ENCODE peak calls at places on chromosome 16, in eight cellular contexts. One of them, this sample, is unnamed.

GRCh38 chr16:57859331-57859730 is 57.0 kb upstream of the KIFC3 start:
- DNase-seq in lung: no peak
- DNase-seq in SW 1271: peak
- DNase-seq in left colon: no peak
- DNase-seq in NCI-H2107: no peak
- DNase-seq in progenitor cell of endocrine pancreas: no peak
- DNase-seq in stimulated activated CD8-positive, alpha-beta memory T cell treated with anti-CD3 and anti-CD28 coated beads, Interleukin-7, amount 100 ng/mL, for 1 hour: no peak
- DNase-seq in GM13976: no peak
- DNase-seq in this sample: peak

GRCh38 chr16:13939821-13940220 is 19.9 kb downstream of the ERCC4 start:
- DNase-seq in lung: no peak
- DNase-seq in SW 1271: no peak
- DNase-seq in left colon: no peak
- DNase-seq in NCI-H2107: no peak
- DNase-seq in progenitor cell of endocrine pancreas: no peak
- DNase-seq in stimulated activated CD8-positive, alpha-beta memory T cell treated with anti-CD3 and anti-CD28 coated beads, Interleukin-7, amount 100 ng/mL, for 1 hour: no peak
- DNase-seq in GM13976: no peak
- DNase-seq in this sample: no peak

GRCh38 chr16:84982434-84982833 is 28.9 kb downstream of the ZDHHC7 start:
- DNase-seq in lung: no peak
- DNase-seq in SW 1271: no peak
- DNase-seq in left colon: peak
- DNase-seq in NCI-H2107: no peak
- DNase-seq in progenitor cell of endocrine pancreas: no peak
- DNase-seq in stimulated activated CD8-positive, alpha-beta memory T cell treated with anti-CD3 and anti-CD28 coated beads, Interleukin-7, amount 100 ng/mL, for 1 hour: no peak
- DNase-seq in GM13976: no peak
- DNase-seq in this sample: no peak

GRCh38 chr16:68289621-68290329 is 21.0 kb downstream of the SLC7A6OS start:
- DNase-seq in lung: no peak
- DNase-seq in SW 1271: no peak
- DNase-seq in left colon: no peak
- DNase-seq in NCI-H2107: no peak
- DNase-seq in progenitor cell of endocrine pancreas: no peak
- DNase-seq in stimulated activated CD8-positive, alpha-beta memory T cell treated with anti-CD3 and anti-CD28 coated beads, Interleukin-7, amount 100 ng/mL, for 1 hour: no peak
- DNase-seq in GM13976: peak
- DNase-seq in this sample: no peak

GRCh38 chr16:17222756-17223411 is 247.9 kb downstream of the XYLT1 start:
- DNase-seq in lung: no peak
- DNase-seq in SW 1271: no peak
- DNase-seq in left colon: no peak
- DNase-seq in NCI-H2107: no peak
- DNase-seq in progenitor cell of endocrine pancreas: no peak
- DNase-seq in stimulated activated CD8-positive, alpha-beta memory T cell treated with anti-CD3 and anti-CD28 coated beads, Interleukin-7, amount 100 ng/mL, for 1 hour: no peak
- DNase-seq in GM13976: no peak
- DNase-seq in this sample: no peak

GRCh38 chr16:69417537-69418199 is 6.8 kb upstream of the CYB5B start:
- DNase-seq in lung: no peak
- DNase-seq in SW 1271: no peak
- DNase-seq in left colon: no peak
- DNase-seq in NCI-H2107: no peak
- DNase-seq in progenitor cell of endocrine pancreas: no peak
- DNase-seq in stimulated activated CD8-positive, alpha-beta memory T cell treated with anti-CD3 and anti-CD28 coated beads, Interleukin-7, amount 100 ng/mL, for 1 hour: no peak
- DNase-seq in GM13976: no peak
- DNase-seq in this sample: peak

GRCh38 chr16:354971-355441 is 2.5 kb upstream of the AXIN1 start:
- DNase-seq in lung: no peak
- DNase-seq in SW 1271: no peak
- DNase-seq in left colon: no peak
- DNase-seq in NCI-H2107: no peak
- DNase-seq in progenitor cell of endocrine pancreas: no peak
- DNase-seq in stimulated activated CD8-positive, alpha-beta memory T cell treated with anti-CD3 and anti-CD28 coated beads, Interleukin-7, amount 100 ng/mL, for 1 hour: no peak
- DNase-seq in GM13976: no peak
- DNase-seq in this sample: no peak

GRCh38 chr16:85836706-85837582 is 37.4 kb downstream of the COX4I1 start:
- DNase-seq in lung: peak
- DNase-seq in SW 1271: no peak
- DNase-seq in left colon: no peak
- DNase-seq in NCI-H2107: no peak
- DNase-seq in progenitor cell of endocrine pancreas: no peak
- DNase-seq in stimulated activated CD8-positive, alpha-beta memory T cell treated with anti-CD3 and anti-CD28 coated beads, Interleukin-7, amount 100 ng/mL, for 1 hour: no peak
- DNase-seq in GM13976: no peak
- DNase-seq in this sample: no peak

GRCh38 chr16:56912746-56913703 is 18.9 kb upstream of the HERPUD1 start:
- DNase-seq in lung: no peak
- DNase-seq in SW 1271: no peak
- DNase-seq in left colon: peak
- DNase-seq in NCI-H2107: no peak
- DNase-seq in progenitor cell of endocrine pancreas: no peak
- DNase-seq in stimulated activated CD8-positive, alpha-beta memory T cell treated with anti-CD3 and anti-CD28 coated beads, Interleukin-7, amount 100 ng/mL, for 1 hour: no peak
- DNase-seq in GM13976: no peak
- DNase-seq in this sample: no peak

GRCh38 chr16:56558024-56558747 is 6.7 kb upstream of the MT4 start:
- DNase-seq in lung: no peak
- DNase-seq in SW 1271: no peak
- DNase-seq in left colon: no peak
- DNase-seq in NCI-H2107: no peak
- DNase-seq in progenitor cell of endocrine pancreas: no peak
- DNase-seq in stimulated activated CD8-positive, alpha-beta memory T cell treated with anti-CD3 and anti-CD28 coated beads, Interleukin-7, amount 100 ng/mL, for 1 hour: no peak
- DNase-seq in GM13976: no peak
- DNase-seq in this sample: no peak

GRCh38 chr16:86214326-86215232 is 295.7 kb upstream of the FOXF1 start:
- DNase-seq in lung: no peak
- DNase-seq in SW 1271: no peak
- DNase-seq in left colon: no peak
- DNase-seq in NCI-H2107: no peak
- DNase-seq in progenitor cell of endocrine pancreas: no peak
- DNase-seq in stimulated activated CD8-positive, alpha-beta memory T cell treated with anti-CD3 and anti-CD28 coated beads, Interleukin-7, amount 100 ng/mL, for 1 hour: no peak
- DNase-seq in GM13976: no peak
- DNase-seq in this sample: no peak

GRCh38 chr16:15641753-15642556 is 999 bp downstream of the MARF1 start:
- DNase-seq in lung: no peak
- DNase-seq in SW 1271: no peak
- DNase-seq in left colon: no peak
- DNase-seq in NCI-H2107: no peak
- DNase-seq in progenitor cell of endocrine pancreas: no peak
- DNase-seq in stimulated activated CD8-positive, alpha-beta memory T cell treated with anti-CD3 and anti-CD28 coated beads, Interleukin-7, amount 100 ng/mL, for 1 hour: no peak
- DNase-seq in GM13976: no peak
- DNase-seq in this sample: no peak

GRCh38 chr16:1825381-1825863 is 1.2 kb downstream of the HAGH start:
- DNase-seq in lung: no peak
- DNase-seq in SW 1271: no peak
- DNase-seq in left colon: no peak
- DNase-seq in NCI-H2107: no peak
- DNase-seq in progenitor cell of endocrine pancreas: no peak
- DNase-seq in stimulated activated CD8-positive, alpha-beta memory T cell treated with anti-CD3 and anti-CD28 coated beads, Interleukin-7, amount 100 ng/mL, for 1 hour: no peak
- DNase-seq in GM13976: no peak
- DNase-seq in this sample: no peak

GRCh38 chr16:84605339-84605848 is 12.5 kb downstream of the COTL1 start:
- DNase-seq in lung: no peak
- DNase-seq in SW 1271: no peak
- DNase-seq in left colon: no peak
- DNase-seq in NCI-H2107: no peak
- DNase-seq in progenitor cell of endocrine pancreas: no peak
- DNase-seq in stimulated activated CD8-positive, alpha-beta memory T cell treated with anti-CD3 and anti-CD28 coated beads, Interleukin-7, amount 100 ng/mL, for 1 hour: no peak
- DNase-seq in GM13976: no peak
- DNase-seq in this sample: no peak

GRCh38 chr16:743794-744500 is 3.1 kb upstream of the CIAO3 start:
- DNase-seq in lung: no peak
- DNase-seq in SW 1271: no peak
- DNase-seq in left colon: no peak
- DNase-seq in NCI-H2107: no peak
- DNase-seq in progenitor cell of endocrine pancreas: no peak
- DNase-seq in stimulated activated CD8-positive, alpha-beta memory T cell treated with anti-CD3 and anti-CD28 coated beads, Interleukin-7, amount 100 ng/mL, for 1 hour: no peak
- DNase-seq in GM13976: no peak
- DNase-seq in this sample: no peak

GRCh38 chr16:4388275-4389021 is 16.8 kb downstream of the VASN start:
- DNase-seq in lung: no peak
- DNase-seq in SW 1271: no peak
- DNase-seq in left colon: no peak
- DNase-seq in NCI-H2107: no peak
- DNase-seq in progenitor cell of endocrine pancreas: no peak
- DNase-seq in stimulated activated CD8-positive, alpha-beta memory T cell treated with anti-CD3 and anti-CD28 coated beads, Interleukin-7, amount 100 ng/mL, for 1 hour: no peak
- DNase-seq in GM13976: no peak
- DNase-seq in this sample: no peak

GRCh38 chr16:2250652-2251280 is 621 bp downstream of the ECI1 start:
- DNase-seq in lung: no peak
- DNase-seq in SW 1271: peak
- DNase-seq in left colon: peak
- DNase-seq in NCI-H2107: no peak
- DNase-seq in progenitor cell of endocrine pancreas: no peak
- DNase-seq in stimulated activated CD8-positive, alpha-beta memory T cell treated with anti-CD3 and anti-CD28 coated beads, Interleukin-7, amount 100 ng/mL, for 1 hour: no peak
- DNase-seq in GM13976: no peak
- DNase-seq in this sample: peak

GRCh38 chr16:22171953-22172352 is 9.6 kb downstream of the SDR42E2 start:
- DNase-seq in lung: no peak
- DNase-seq in SW 1271: no peak
- DNase-seq in left colon: no peak
- DNase-seq in NCI-H2107: no peak
- DNase-seq in progenitor cell of endocrine pancreas: no peak
- DNase-seq in stimulated activated CD8-positive, alpha-beta memory T cell treated with anti-CD3 and anti-CD28 coated beads, Interleukin-7, amount 100 ng/mL, for 1 hour: no peak
- DNase-seq in GM13976: no peak
- DNase-seq in this sample: no peak

GRCh38 chr16:64253114-64253513 is 868.7 kb downstream of the CDH11 start:
- DNase-seq in lung: no peak
- DNase-seq in SW 1271: no peak
- DNase-seq in left colon: no peak
- DNase-seq in NCI-H2107: no peak
- DNase-seq in progenitor cell of endocrine pancreas: no peak
- DNase-seq in stimulated activated CD8-positive, alpha-beta memory T cell treated with anti-CD3 and anti-CD28 coated beads, Interleukin-7, amount 100 ng/mL, for 1 hour: no peak
- DNase-seq in GM13976: no peak
- DNase-seq in this sample: no peak

GRCh38 chr16:87765473-87765775 is 362 bp downstream of the KLHDC4 start:
- DNase-seq in lung: no peak
- DNase-seq in SW 1271: peak
- DNase-seq in left colon: no peak
- DNase-seq in NCI-H2107: no peak
- DNase-seq in progenitor cell of endocrine pancreas: no peak
- DNase-seq in stimulated activated CD8-positive, alpha-beta memory T cell treated with anti-CD3 and anti-CD28 coated beads, Interleukin-7, amount 100 ng/mL, for 1 hour: peak
- DNase-seq in GM13976: no peak
- DNase-seq in this sample: peak

GRCh38 chr16:88846088-88846487 is 10.7 kb downstream of the GALNS start:
- DNase-seq in lung: no peak
- DNase-seq in SW 1271: no peak
- DNase-seq in left colon: no peak
- DNase-seq in NCI-H2107: no peak
- DNase-seq in progenitor cell of endocrine pancreas: no peak
- DNase-seq in stimulated activated CD8-positive, alpha-beta memory T cell treated with anti-CD3 and anti-CD28 coated beads, Interleukin-7, amount 100 ng/mL, for 1 hour: no peak
- DNase-seq in GM13976: no peak
- DNase-seq in this sample: no peak

GRCh38 chr16:86510465-86511261 is at the start of gene FOXF1:
- DNase-seq in lung: no peak
- DNase-seq in SW 1271: no peak
- DNase-seq in left colon: no peak
- DNase-seq in NCI-H2107: no peak
- DNase-seq in progenitor cell of endocrine pancreas: no peak
- DNase-seq in stimulated activated CD8-positive, alpha-beta memory T cell treated with anti-CD3 and anti-CD28 coated beads, Interleukin-7, amount 100 ng/mL, for 1 hour: no peak
- DNase-seq in GM13976: peak
- DNase-seq in this sample: no peak

GRCh38 chr16:54342001-54342776 is 55.6 kb upstream of the IRX3 start:
- DNase-seq in lung: peak
- DNase-seq in SW 1271: no peak
- DNase-seq in left colon: no peak
- DNase-seq in NCI-H2107: no peak
- DNase-seq in progenitor cell of endocrine pancreas: no peak
- DNase-seq in stimulated activated CD8-positive, alpha-beta memory T cell treated with anti-CD3 and anti-CD28 coated beads, Interleukin-7, amount 100 ng/mL, for 1 hour: no peak
- DNase-seq in GM13976: no peak
- DNase-seq in this sample: no peak

GRCh38 chr16:35664091-35664693 is 2204.8 kb downstream of the TP53TG3F start:
- DNase-seq in lung: no peak
- DNase-seq in SW 1271: no peak
- DNase-seq in left colon: no peak
- DNase-seq in NCI-H2107: no peak
- DNase-seq in progenitor cell of endocrine pancreas: no peak
- DNase-seq in stimulated activated CD8-positive, alpha-beta memory T cell treated with anti-CD3 and anti-CD28 coated beads, Interleukin-7, amount 100 ng/mL, for 1 hour: no peak
- DNase-seq in GM13976: no peak
- DNase-seq in this sample: no peak

GRCh38 chr16:57892041-57892440 is 78.9 kb downstream of the CNGB1 start:
- DNase-seq in lung: no peak
- DNase-seq in SW 1271: no peak
- DNase-seq in left colon: no peak
- DNase-seq in NCI-H2107: no peak
- DNase-seq in progenitor cell of endocrine pancreas: no peak
- DNase-seq in stimulated activated CD8-positive, alpha-beta memory T cell treated with anti-CD3 and anti-CD28 coated beads, Interleukin-7, amount 100 ng/mL, for 1 hour: no peak
- DNase-seq in GM13976: no peak
- DNase-seq in this sample: no peak

GRCh38 chr16:983044-984030 is 1.8 kb downstream of the SOX8 start:
- DNase-seq in lung: no peak
- DNase-seq in SW 1271: no peak
- DNase-seq in left colon: no peak
- DNase-seq in NCI-H2107: no peak
- DNase-seq in progenitor cell of endocrine pancreas: no peak
- DNase-seq in stimulated activated CD8-positive, alpha-beta memory T cell treated with anti-CD3 and anti-CD28 coated beads, Interleukin-7, amount 100 ng/mL, for 1 hour: no peak
- DNase-seq in GM13976: no peak
- DNase-seq in this sample: no peak

GRCh38 chr16:9098377-9099090 is 7.1 kb downstream of the HAPSTR1 start:
- DNase-seq in lung: peak
- DNase-seq in SW 1271: no peak
- DNase-seq in left colon: no peak
- DNase-seq in NCI-H2107: no peak
- DNase-seq in progenitor cell of endocrine pancreas: no peak
- DNase-seq in stimulated activated CD8-positive, alpha-beta memory T cell treated with anti-CD3 and anti-CD28 coated beads, Interleukin-7, amount 100 ng/mL, for 1 hour: no peak
- DNase-seq in GM13976: no peak
- DNase-seq in this sample: no peak

GRCh38 chr16:86663691-86664517 is 85.6 kb downstream of the FOXL1 start:
- DNase-seq in lung: no peak
- DNase-seq in SW 1271: peak
- DNase-seq in left colon: no peak
- DNase-seq in NCI-H2107: no peak
- DNase-seq in progenitor cell of endocrine pancreas: no peak
- DNase-seq in stimulated activated CD8-positive, alpha-beta memory T cell treated with anti-CD3 and anti-CD28 coated beads, Interleukin-7, amount 100 ng/mL, for 1 hour: no peak
- DNase-seq in GM13976: no peak
- DNase-seq in this sample: peak

GRCh38 chr16:67781548-67781921 is 24.8 kb downstream of the RANBP10 start:
- DNase-seq in lung: no peak
- DNase-seq in SW 1271: no peak
- DNase-seq in left colon: no peak
- DNase-seq in NCI-H2107: no peak
- DNase-seq in progenitor cell of endocrine pancreas: no peak
- DNase-seq in stimulated activated CD8-positive, alpha-beta memory T cell treated with anti-CD3 and anti-CD28 coated beads, Interleukin-7, amount 100 ng/mL, for 1 hour: no peak
- DNase-seq in GM13976: no peak
- DNase-seq in this sample: no peak

GRCh38 chr16:24689128-24689527 is 40.3 kb upstream of the TNRC6A start:
- DNase-seq in lung: no peak
- DNase-seq in SW 1271: peak
- DNase-seq in left colon: no peak
- DNase-seq in NCI-H2107: no peak
- DNase-seq in progenitor cell of endocrine pancreas: no peak
- DNase-seq in stimulated activated CD8-positive, alpha-beta memory T cell treated with anti-CD3 and anti-CD28 coated beads, Interleukin-7, amount 100 ng/mL, for 1 hour: no peak
- DNase-seq in GM13976: peak
- DNase-seq in this sample: peak

GRCh38 chr16:4734730-4735575 is 616 bp downstream of the DNAAF8 start:
- DNase-seq in lung: peak
- DNase-seq in SW 1271: peak
- DNase-seq in left colon: peak
- DNase-seq in NCI-H2107: no peak
- DNase-seq in progenitor cell of endocrine pancreas: peak
- DNase-seq in stimulated activated CD8-positive, alpha-beta memory T cell treated with anti-CD3 and anti-CD28 coated beads, Interleukin-7, amount 100 ng/mL, for 1 hour: peak
- DNase-seq in GM13976: peak
- DNase-seq in this sample: peak